ENCODE peak calls at places on chromosomes 4 and X, in ten cellular contexts. One of them, this sample, is unnamed. For H3K9me3, the result is how much of the 10 kb centered on the place peaks cover.

GRCh38 chrX:13077168-13077567 is 32.7 kb upstream of the FAM9C start:
- DNase-seq in suprapubic skin: no peak
- DNase-seq in A549: no peak
- DNase-seq in endodermal cell: no peak
- DNase-seq in spleen: no peak
- DNase-seq in adrenal gland: no peak
- DNase-seq in body of pancreas: no peak
- DNase-seq in IMR-90: peak
- DNase-seq in pancreas: no peak
- DNase-seq in breast epithelium: no peak
- DNase-seq in this sample: no peak

GRCh38 chr4:175833574-175834350 is 21.7 kb upstream of the GPM6A start:
- DNase-seq in suprapubic skin: no peak
- DNase-seq in A549: no peak
- DNase-seq in endodermal cell: no peak
- DNase-seq in spleen: no peak
- DNase-seq in adrenal gland: no peak
- DNase-seq in body of pancreas: no peak
- DNase-seq in IMR-90: no peak
- DNase-seq in pancreas: no peak
- DNase-seq in breast epithelium: no peak
- DNase-seq in this sample: no peak

GRCh38 chr4:41212221-41213203 is 1.8 kb downstream of the APBB2 start:
- DNase-seq in suprapubic skin: no peak
- DNase-seq in A549: peak
- DNase-seq in endodermal cell: peak
- DNase-seq in spleen: no peak
- DNase-seq in adrenal gland: no peak
- DNase-seq in body of pancreas: peak
- DNase-seq in IMR-90: peak
- DNase-seq in pancreas: peak
- DNase-seq in breast epithelium: peak
- DNase-seq in this sample: no peak

GRCh38 chr4:145530662-145531061 is 49.0 kb downstream of the SMAD1 start:
- DNase-seq in suprapubic skin: no peak
- DNase-seq in A549: no peak
- DNase-seq in endodermal cell: no peak
- DNase-seq in spleen: no peak
- DNase-seq in adrenal gland: no peak
- DNase-seq in body of pancreas: no peak
- DNase-seq in IMR-90: no peak
- DNase-seq in pancreas: no peak
- DNase-seq in breast epithelium: no peak
- DNase-seq in this sample: no peak

GRCh38 chr4:2255501-2256155 is 6.3 kb downstream of the MXD4 start:
- DNase-seq in suprapubic skin: peak
- DNase-seq in A549: no peak
- DNase-seq in endodermal cell: peak
- DNase-seq in spleen: peak
- DNase-seq in adrenal gland: peak
- DNase-seq in body of pancreas: peak
- DNase-seq in IMR-90: no peak
- DNase-seq in pancreas: peak
- DNase-seq in breast epithelium: peak
- DNase-seq in this sample: peak

GRCh38 chrX:19725545-19726102 is 161.8 kb downstream of the SH3KBP1 start:
- DNase-seq in suprapubic skin: no peak
- DNase-seq in A549: no peak
- DNase-seq in endodermal cell: no peak
- DNase-seq in spleen: no peak
- DNase-seq in adrenal gland: no peak
- DNase-seq in body of pancreas: no peak
- DNase-seq in IMR-90: peak
- DNase-seq in pancreas: no peak
- DNase-seq in breast epithelium: no peak
- DNase-seq in this sample: peak

GRCh38 chr4:88275516-88275915 is 8.8 kb downstream of the PPM1K start:
- DNase-seq in suprapubic skin: no peak
- DNase-seq in A549: no peak
- DNase-seq in endodermal cell: no peak
- DNase-seq in spleen: no peak
- DNase-seq in adrenal gland: no peak
- DNase-seq in body of pancreas: no peak
- DNase-seq in IMR-90: peak
- DNase-seq in pancreas: no peak
- DNase-seq in breast epithelium: no peak
- DNase-seq in this sample: no peak

GRCh38 chrX:135309430-135309923 is at the start of gene ETDC:
- DNase-seq in suprapubic skin: no peak
- DNase-seq in A549: no peak
- DNase-seq in endodermal cell: no peak
- DNase-seq in spleen: no peak
- DNase-seq in adrenal gland: no peak
- DNase-seq in body of pancreas: no peak
- DNase-seq in IMR-90: no peak
- DNase-seq in pancreas: no peak
- DNase-seq in breast epithelium: no peak
- DNase-seq in this sample: no peak

GRCh38 chr4:67584496-67584895 is 26.0 kb downstream of the STAP1 start:
- DNase-seq in suprapubic skin: no peak
- DNase-seq in A549: no peak
- DNase-seq in endodermal cell: no peak
- DNase-seq in spleen: no peak
- DNase-seq in adrenal gland: no peak
- DNase-seq in body of pancreas: no peak
- DNase-seq in IMR-90: no peak
- DNase-seq in pancreas: no peak
- DNase-seq in breast epithelium: no peak
- DNase-seq in this sample: no peak

GRCh38 chr4:186693159-186693815 is 30.4 kb downstream of the FAT1 start:
- DNase-seq in suprapubic skin: peak
- DNase-seq in A549: peak
- DNase-seq in endodermal cell: no peak
- DNase-seq in spleen: no peak
- DNase-seq in adrenal gland: no peak
- DNase-seq in body of pancreas: peak
- DNase-seq in IMR-90: peak
- DNase-seq in pancreas: peak
- DNase-seq in breast epithelium: peak
- DNase-seq in this sample: no peak

GRCh38 chrX:97310373-97310772 is 426.7 kb downstream of the RPA4 start:
- DNase-seq in suprapubic skin: no peak
- DNase-seq in A549: no peak
- DNase-seq in endodermal cell: peak
- DNase-seq in spleen: no peak
- DNase-seq in adrenal gland: no peak
- DNase-seq in body of pancreas: no peak
- DNase-seq in IMR-90: peak
- DNase-seq in pancreas: no peak
- DNase-seq in breast epithelium: no peak
- DNase-seq in this sample: no peak

GRCh38 chrX:54473993-54474859 is 21.8 kb downstream of the FGD1 start:
- DNase-seq in suprapubic skin: no peak
- DNase-seq in A549: no peak
- DNase-seq in endodermal cell: no peak
- DNase-seq in spleen: no peak
- DNase-seq in adrenal gland: no peak
- DNase-seq in body of pancreas: no peak
- DNase-seq in IMR-90: no peak
- DNase-seq in pancreas: no peak
- DNase-seq in breast epithelium: no peak
- DNase-seq in this sample: no peak

GRCh38 chr4:91527056-91527455 is 776.7 kb upstream of the GRID2 start:
- DNase-seq in suprapubic skin: no peak
- DNase-seq in A549: no peak
- DNase-seq in endodermal cell: no peak
- DNase-seq in spleen: no peak
- DNase-seq in adrenal gland: no peak
- DNase-seq in body of pancreas: no peak
- DNase-seq in IMR-90: no peak
- DNase-seq in pancreas: no peak
- DNase-seq in breast epithelium: no peak
- DNase-seq in this sample: no peak

GRCh38 chrX:18650662-18651061 is 21.2 kb downstream of the RS1 start:
- DNase-seq in suprapubic skin: no peak
- DNase-seq in A549: no peak
- DNase-seq in endodermal cell: no peak
- DNase-seq in spleen: no peak
- DNase-seq in adrenal gland: no peak
- DNase-seq in body of pancreas: no peak
- DNase-seq in IMR-90: no peak
- DNase-seq in pancreas: no peak
- DNase-seq in breast epithelium: no peak
- DNase-seq in this sample: no peak

GRCh38 chrX:7852166-7852565 is 9.2 kb downstream of the VCX start:
- DNase-seq in suprapubic skin: no peak
- DNase-seq in A549: no peak
- DNase-seq in endodermal cell: no peak
- DNase-seq in spleen: no peak
- DNase-seq in adrenal gland: no peak
- DNase-seq in body of pancreas: no peak
- DNase-seq in IMR-90: no peak
- DNase-seq in pancreas: no peak
- DNase-seq in breast epithelium: no peak
- DNase-seq in this sample: no peak
- TF ChIP-seq CTCF in suprapubic skin: no peak
- TF ChIP-seq CTCF in A549: no peak
- TF ChIP-seq CTCF in endodermal cell: peak
- TF ChIP-seq CTCF in spleen: no peak
- TF ChIP-seq CTCF in adrenal gland: no peak
- TF ChIP-seq CTCF in body of pancreas: no peak
- TF ChIP-seq CTCF in IMR-90: no peak
- TF ChIP-seq CTCF in pancreas: no peak
- TF ChIP-seq CTCF in breast epithelium: no peak
- TF ChIP-seq CTCF in this sample: no peak

DNA sequence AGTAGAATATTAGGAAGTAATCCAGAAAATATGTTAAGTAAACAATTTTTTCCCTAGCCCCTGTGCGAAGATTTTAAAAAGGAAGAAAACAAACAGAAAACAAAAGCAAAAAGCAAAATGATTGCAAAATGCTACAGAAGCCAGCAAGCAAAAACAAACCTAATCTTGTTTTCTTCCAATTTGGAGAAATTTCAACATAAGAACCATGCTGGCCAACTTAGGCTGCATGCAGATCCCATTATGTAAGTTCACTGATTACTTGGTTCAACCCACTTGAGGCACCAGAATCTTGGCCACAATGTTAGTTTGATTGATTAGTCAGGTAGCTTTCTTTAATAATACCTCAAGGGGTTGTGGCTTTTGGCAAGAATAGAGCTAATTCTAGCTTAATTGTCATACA is 2342.0 kb downstream of the PCDH7 start:
- DNase-seq in suprapubic skin: no peak
- DNase-seq in A549: no peak
- DNase-seq in endodermal cell: no peak
- DNase-seq in spleen: no peak
- DNase-seq in adrenal gland: no peak
- DNase-seq in body of pancreas: no peak
- DNase-seq in IMR-90: no peak
- DNase-seq in pancreas: no peak
- DNase-seq in breast epithelium: no peak
- DNase-seq in this sample: no peak
- H3K27ac ChIP-seq in suprapubic skin: no peak
- H3K27ac ChIP-seq in A549: no peak
- H3K27ac ChIP-seq in endodermal cell: no peak
- H3K27ac ChIP-seq in spleen: no peak
- H3K27ac ChIP-seq in adrenal gland: no peak
- H3K27ac ChIP-seq in body of pancreas: no peak
- H3K27ac ChIP-seq in IMR-90: no peak
- H3K27ac ChIP-seq in pancreas: no peak
- H3K27ac ChIP-seq in breast epithelium: no peak
- H3K27ac ChIP-seq in this sample: no peak

DNA sequence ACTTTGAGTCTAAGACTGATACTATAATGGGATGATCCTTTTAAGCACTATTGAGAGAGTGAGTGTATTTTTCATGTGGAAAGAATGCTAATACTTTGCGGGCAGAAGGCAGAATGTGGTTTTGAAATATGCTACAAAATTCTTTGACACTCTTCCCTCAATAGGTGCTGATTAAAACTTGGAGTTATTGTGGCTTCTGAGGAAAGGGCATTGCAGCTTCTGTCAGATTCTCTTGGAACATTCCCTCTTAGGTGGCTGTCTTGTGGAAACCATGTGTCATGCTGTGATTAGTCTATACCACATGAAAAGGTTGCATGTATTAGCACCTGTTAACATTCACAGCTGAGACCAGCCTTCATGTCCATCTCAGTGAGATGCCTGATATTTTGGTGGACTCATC is 547.0 kb downstream of the STIM2 start:
- DNase-seq in suprapubic skin: no peak
- DNase-seq in A549: no peak
- DNase-seq in endodermal cell: no peak
- DNase-seq in spleen: no peak
- DNase-seq in adrenal gland: no peak
- DNase-seq in body of pancreas: no peak
- DNase-seq in IMR-90: no peak
- DNase-seq in pancreas: no peak
- DNase-seq in breast epithelium: no peak
- DNase-seq in this sample: no peak
- H3K9me3 ChIP-seq in suprapubic skin: under half
- H3K9me3 ChIP-seq in A549: under half
- H3K9me3 ChIP-seq in endodermal cell: under half
- H3K9me3 ChIP-seq in spleen: under half
- H3K9me3 ChIP-seq in adrenal gland: under half
- H3K9me3 ChIP-seq in body of pancreas: under half
- H3K9me3 ChIP-seq in IMR-90: under half
- H3K9me3 ChIP-seq in pancreas: under half
- H3K9me3 ChIP-seq in breast epithelium: under half
- H3K9me3 ChIP-seq in this sample: under half

GRCh38 chrX:69504626-69505612 is 793 bp downstream of the NALF2 start:
- DNase-seq in suprapubic skin: no peak
- DNase-seq in A549: no peak
- DNase-seq in endodermal cell: peak
- DNase-seq in spleen: no peak
- DNase-seq in adrenal gland: no peak
- DNase-seq in body of pancreas: no peak
- DNase-seq in IMR-90: no peak
- DNase-seq in pancreas: no peak
- DNase-seq in breast epithelium: no peak
- DNase-seq in this sample: no peak

GRCh38 chrX:69506617-69507499 is 2.7 kb downstream of the NALF2 start:
- DNase-seq in suprapubic skin: no peak
- DNase-seq in A549: no peak
- DNase-seq in endodermal cell: peak
- DNase-seq in spleen: no peak
- DNase-seq in adrenal gland: no peak
- DNase-seq in body of pancreas: no peak
- DNase-seq in IMR-90: no peak
- DNase-seq in pancreas: no peak
- DNase-seq in breast epithelium: no peak
- DNase-seq in this sample: no peak

GRCh38 chrX:69505772-69506616 is 1.9 kb downstream of the NALF2 start:
- DNase-seq in suprapubic skin: no peak
- DNase-seq in A549: no peak
- DNase-seq in endodermal cell: peak
- DNase-seq in spleen: no peak
- DNase-seq in adrenal gland: no peak
- DNase-seq in body of pancreas: no peak
- DNase-seq in IMR-90: no peak
- DNase-seq in pancreas: no peak
- DNase-seq in breast epithelium: no peak
- DNase-seq in this sample: no peak

GRCh38 chrX:69508610-69509009 is 4.5 kb downstream of the NALF2 start:
- DNase-seq in suprapubic skin: no peak
- DNase-seq in A549: no peak
- DNase-seq in endodermal cell: peak
- DNase-seq in spleen: no peak
- DNase-seq in adrenal gland: no peak
- DNase-seq in body of pancreas: no peak
- DNase-seq in IMR-90: no peak
- DNase-seq in pancreas: no peak
- DNase-seq in breast epithelium: no peak
- DNase-seq in this sample: no peak

GRCh38 chrX:69507500-69507789 is 3.3 kb downstream of the NALF2 start:
- DNase-seq in suprapubic skin: no peak
- DNase-seq in A549: no peak
- DNase-seq in endodermal cell: peak
- DNase-seq in spleen: no peak
- DNase-seq in adrenal gland: no peak
- DNase-seq in body of pancreas: no peak
- DNase-seq in IMR-90: no peak
- DNase-seq in pancreas: no peak
- DNase-seq in breast epithelium: no peak
- DNase-seq in this sample: no peak
- TF ChIP-seq CTCF in suprapubic skin: no peak
- TF ChIP-seq CTCF in A549: no peak
- TF ChIP-seq CTCF in endodermal cell: no peak
- TF ChIP-seq CTCF in spleen: no peak
- TF ChIP-seq CTCF in adrenal gland: no peak
- TF ChIP-seq CTCF in body of pancreas: no peak
- TF ChIP-seq CTCF in IMR-90: no peak
- TF ChIP-seq CTCF in pancreas: no peak
- TF ChIP-seq CTCF in breast epithelium: no peak
- TF ChIP-seq CTCF in this sample: no peak